ENCODE peak calls at places on chromosome 13, in seven cellular contexts. P, T, M, H, F, O and D are unnamed samples.

GRCh38 chr13:40682449-40683240 is 16.2 kb upstream of the FOXO1 start:
- DNase-seq in F (no peak), O (no peak), P (no peak), M (no peak), H (no peak), T (no peak), D (no peak)

GRCh38 chr13:95573226-95573625 is 20.7 kb downstream of the CLDN10 start:
- DNase-seq in O (no peak), H (no peak), F (no peak), M (no peak), T (no peak), P (no peak), D (no peak)

GRCh38 chr13:106033634-106034033 is 501.8 kb downstream of the EFNB2 start:
- DNase-seq in M (no peak), O (no peak), H (no peak), P (no peak), T (no peak), F (peak), D (no peak)

GRCh38 chr13:56528040-56528760 is 612.5 kb upstream of the PRR20A start:
- DNase-seq in T (no peak), H (no peak), M (no peak), P (no peak), O (no peak), F (no peak), D (peak)

GRCh38 chr13:105063676-105064075 is 1471.8 kb downstream of the EFNB2 start:
- DNase-seq in F (no peak), P (no peak), H (no peak), M (no peak), T (no peak), O (no peak), D (no peak)

GRCh38 chr13:110328509-110328908 is 21.4 kb downstream of the COL4A2 start:
- DNase-seq in M (no peak), P (no peak), F (no peak), O (no peak), H (no peak), T (no peak), D (no peak)

GRCh38 chr13:25977216-25977615 is 74.6 kb downstream of the SHISA2 start:
- DNase-seq in H (peak), M (no peak), T (no peak), F (no peak), P (no peak), O (no peak), D (no peak)

GRCh38 chr13:99992376-99992775 is 10.8 kb downstream of the ZIC2 start:
- DNase-seq in M (no peak), P (no peak), O (no peak), F (no peak), T (no peak), H (no peak), D (no peak)

GRCh38 chr13:39777527-39778061 is 122.1 kb downstream of the COG6 start:
- DNase-seq in P (peak), F (no peak), O (peak), M (no peak), T (no peak), H (no peak), D (peak)

GRCh38 chr13:95957331-95957730 is 95.9 kb downstream of the UGGT2 start:
- DNase-seq in H (no peak), T (no peak), M (no peak), F (no peak), O (peak), P (no peak), D (no peak)

GRCh38 chr13:40993987-40994386 is 25.1 kb downstream of the ELF1 start:
- DNase-seq in O (no peak), T (no peak), F (no peak), H (no peak), P (peak), M (no peak), D (peak)

GRCh38 chr13:63393112-63393511 is 1977.5 kb upstream of the PCDH20 start:
- DNase-seq in M (no peak), T (no peak), H (no peak), O (no peak), P (no peak), F (no peak), D (peak)

GRCh38 chr13:46197299-46197975 is 14.3 kb upstream of the LRRC63 start:
- DNase-seq in H (no peak), F (no peak), M (no peak), O (no peak), P (no peak), T (no peak), D (peak)

GRCh38 chr13:96898212-96898611 is 96.1 kb downstream of the OXGR1 start:
- DNase-seq in O (no peak), M (no peak), T (no peak), H (no peak), F (no peak), P (no peak), D (no peak)

GRCh38 chr13:99967498-99967883 is 4.1 kb downstream of the ZIC5 start:
- DNase-seq in M (no peak), H (no peak), F (no peak), T (peak), P (no peak), O (no peak), D (no peak)

GRCh38 chr13:39527961-39528720 is 74.9 kb downstream of the LHFPL6 start:
- DNase-seq in O (no peak), F (no peak), T (peak), P (peak), H (no peak), M (no peak), D (peak)

GRCh38 chr13:74975122-74975521 is 506.8 kb downstream of the TBC1D4 start:
- DNase-seq in O (no peak), H (no peak), P (no peak), F (no peak), M (no peak), T (no peak), D (no peak)

GRCh38 chr13:109810761-109811510 is 24.6 kb upstream of the IRS2 start:
- DNase-seq in O (no peak), T (no peak), P (no peak), M (no peak), H (no peak), F (no peak), D (no peak)

GRCh38 chr13:94515352-94515751 is 35.9 kb upstream of the DCT start:
- DNase-seq in T (no peak), H (no peak), F (no peak), O (no peak), M (no peak), P (no peak), D (no peak)

GRCh38 chr13:106038752-106039151 is 496.7 kb downstream of the EFNB2 start:
- DNase-seq in F (no peak), T (no peak), P (peak), H (no peak), M (no peak), O (no peak), D (no peak)

GRCh38 chr13:64234255-64234654 is 2818.6 kb upstream of the PCDH20 start:
- DNase-seq in T (no peak), M (no peak), F (no peak), H (no peak), P (no peak), O (no peak), D (no peak)

GRCh38 chr13:25872871-25873607 is 178.8 kb downstream of the SHISA2 start:
- DNase-seq in T (no peak), F (no peak), P (no peak), O (peak), M (no peak), H (no peak), D (no peak)

GRCh38 chr13:79393564-79394249 is 12.3 kb downstream of the RBM26 start:
- DNase-seq in F (peak), T (no peak), P (no peak), O (peak), M (no peak), H (no peak), D (peak)

GRCh38 chr13:95710313-95710712 is 33.4 kb downstream of the DNAJC3 start:
- DNase-seq in O (no peak), H (no peak), P (no peak), F (no peak), T (no peak), M (no peak), D (no peak)

GRCh38 chr13:59680429-59681024 is 483.2 kb downstream of the DIAPH3 start:
- DNase-seq in F (no peak), T (no peak), P (peak), O (peak), H (no peak), M (no peak), D (peak)

GRCh38 chr13:94967183-94968039 is 255.1 kb upstream of the SOX21 start:
- DNase-seq in H (no peak), M (no peak), F (no peak), O (peak), T (peak), P (no peak), D (no peak)

GRCh38 chr13:39910833-39911232 is 255.4 kb downstream of the COG6 start:
- DNase-seq in H (no peak), M (no peak), T (no peak), P (no peak), O (no peak), F (no peak), D (no peak)

GRCh38 chr13:63942372-63942771 is 2526.7 kb upstream of the PCDH20 start:
- DNase-seq in H (no peak), P (no peak), F (no peak), M (no peak), O (no peak), T (no peak), D (no peak)

GRCh38 chr13:32852568-32852967 is 163.7 kb upstream of the KL start:
- DNase-seq in M (no peak), H (no peak), O (no peak), P (no peak), T (no peak), F (no peak), D (no peak)

GRCh38 chr13:26656919-26657318 is 99.4 kb downstream of the WASF3 start:
- DNase-seq in O (peak), M (no peak), F (peak), P (no peak), H (no peak), T (no peak), D (peak)

GRCh38 chr13:30165071-30165470 is 142.3 kb downstream of the KATNAL1 start:
- DNase-seq in H (no peak), O (no peak), F (no peak), T (no peak), P (no peak), M (no peak), D (no peak)

GRCh38 chr13:33945477-33945876 is 127.5 kb downstream of the RFC3 start:
- DNase-seq in H (no peak), F (no peak), M (no peak), P (no peak), O (no peak), T (peak), D (no peak)

GRCh38 chr13:101627556-101627943 is 175.1 kb downstream of the ITGBL1 start:
- DNase-seq in M (no peak), O (no peak), H (no peak), P (no peak), F (no peak), T (no peak), D (no peak)

GRCh38 chr13:73608731-73609485 is 525.3 kb downstream of the KLF12 start:
- DNase-seq in H (no peak), F (no peak), O (no peak), P (no peak), T (no peak), M (no peak), D (no peak)

GRCh38 chr13:56189439-56189838 is 951.3 kb upstream of the PRR20A start:
- DNase-seq in H (no peak), M (no peak), F (no peak), P (no peak), O (no peak), T (no peak), D (no peak)

GRCh38 chr13:113138792-113139551 is 16.4 kb downstream of the F10 start:
- DNase-seq in P (no peak), T (no peak), M (no peak), O (peak), F (peak), H (no peak), D (no peak)

GRCh38 chr13:113142876-113143275 is 15.6 kb upstream of the PROZ start:
- DNase-seq in O (no peak), T (no peak), F (no peak), H (no peak), M (no peak), P (no peak), D (no peak)

GRCh38 chr13:113139580-113139979 is 17.0 kb downstream of the F10 start:
- DNase-seq in H (no peak), M (no peak), P (no peak), O (no peak), T (no peak), F (peak), D (no peak)

GRCh38 chr13:113141591-113141950 is 16.9 kb upstream of the PROZ start:
- DNase-seq in F (no peak), H (no peak), O (no peak), M (no peak), T (peak), P (no peak), D (no peak)

GRCh38 chr13:113140677-113141590 is 17.5 kb upstream of the PROZ start:
- DNase-seq in H (no peak), T (peak), P (no peak), F (no peak), O (no peak), M (no peak), D (no peak)
- TF ChIP-seq JUND in H (no peak), T (no peak), P (no peak), F (no peak), O (no peak), M (no peak), D (no peak)

GRCh38 chr13:42078113-42078769 is 29.8 kb downstream of the DGKH start:
- DNase-seq in M (no peak), O (no peak), P (no peak), T (peak), F (peak), H (no peak), D (no peak)

GRCh38 chr13:42076309-42076713 is 27.9 kb downstream of the DGKH start:
- DNase-seq in H (no peak), P (no peak), T (no peak), F (no peak), M (no peak), O (no peak), D (no peak)

GRCh38 chr13:42075517-42075916 is 27.1 kb downstream of the DGKH start:
- DNase-seq in F (no peak), H (no peak), P (no peak), M (no peak), T (no peak), O (no peak), D (no peak)

GRCh38 chr13:42071667-42072419 is 23.4 kb downstream of the DGKH start:
- DNase-seq in P (no peak), O (no peak), F (no peak), H (no peak), M (no peak), T (no peak), D (no peak)

GRCh38 chr13:42073683-42074082 is 25.2 kb downstream of the DGKH start:
- DNase-seq in M (no peak), T (no peak), H (no peak), F (no peak), O (no peak), P (no peak), D (no peak)
- TF ChIP-seq JUND in M (no peak), T (no peak), H (no peak), F (no peak), O (no peak), P (no peak), D (no peak)

GRCh38 chr13:93227280-93227905 is 786 bp downstream of the GPC6 start:
- DNase-seq in M (no peak), F (peak), O (no peak), T (peak), H (no peak), P (no peak), D (peak)
- TF ChIP-seq JUND in M (no peak), F (no peak), O (no peak), T (no peak), H (no peak), P (no peak), D (no peak)

GRCh38 chr13:112451512-112452379 is 75.6 kb downstream of the SPACA7 start:
- DNase-seq in H (no peak), T (peak), O (no peak), F (no peak), P (no peak), M (no peak), D (no peak)
- TF ChIP-seq JUND in H (no peak), T (no peak), O (no peak), F (no peak), P (no peak), M (no peak), D (no peak)

DNA sequence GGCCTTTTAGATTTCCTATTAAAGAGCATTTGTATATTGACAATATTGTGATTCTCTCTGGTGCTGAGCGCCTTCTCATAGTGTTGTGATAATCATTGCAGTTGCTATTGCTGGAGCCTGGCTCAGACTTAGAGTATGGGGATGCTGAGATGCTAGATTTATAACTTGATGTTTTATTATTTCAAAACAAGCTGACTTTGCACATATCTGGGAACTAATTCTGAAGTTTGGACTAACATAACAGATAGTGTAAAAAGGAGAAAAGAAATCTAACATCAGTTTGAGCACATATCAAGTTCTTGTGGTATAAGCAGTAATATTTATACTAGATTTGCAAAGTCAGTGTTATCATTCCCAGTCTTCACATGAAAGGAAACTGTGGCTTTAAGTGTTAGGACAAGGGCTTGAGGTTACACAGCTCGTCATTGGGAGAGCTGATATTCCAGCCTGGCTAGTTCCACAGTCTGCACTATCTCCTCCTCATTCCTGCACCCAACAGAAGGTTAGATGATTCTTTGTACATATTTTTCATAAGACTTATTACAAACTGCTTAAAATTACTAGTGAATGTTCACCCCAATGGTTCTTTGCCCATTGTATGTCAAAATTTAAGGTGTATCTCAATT is 279.8 kb downstream of the MTUS2 start:
- DNase-seq in T (no peak), P (no peak), F (no peak), O (no peak), M (no peak), H (no peak), D (no peak)
- TF ChIP-seq JUND in T (no peak), P (no peak), F (no peak), O (no peak), M (no peak), H (no peak), D (no peak)

GRCh38 chr13:42574435-42575311 is 721 bp downstream of the TNFSF11 start:
- DNase-seq in H (no peak), M (no peak), T (peak), O (no peak), P (no peak), F (no peak), D (no peak)
- TF ChIP-seq JUND in H (no peak), M (no peak), T (no peak), O (no peak), P (no peak), F (no peak), D (no peak)

GRCh38 chr13:24725379-24725778 is 38.6 kb upstream of the RNF17 start:
- DNase-seq in T (no peak), F (no peak), P (no peak), M (no peak), O (no peak), H (no peak), D (no peak)

GRCh38 chr13:24724714-24725113 is 39.3 kb upstream of the RNF17 start:
- DNase-seq in T (no peak), O (no peak), M (no peak), H (no peak), P (no peak), F (no peak), D (no peak)

GRCh38 chr13:24723206-24723605 is 40.8 kb upstream of the RNF17 start:
- DNase-seq in M (no peak), H (no peak), T (no peak), P (no peak), F (no peak), O (no peak), D (no peak)

DNA sequence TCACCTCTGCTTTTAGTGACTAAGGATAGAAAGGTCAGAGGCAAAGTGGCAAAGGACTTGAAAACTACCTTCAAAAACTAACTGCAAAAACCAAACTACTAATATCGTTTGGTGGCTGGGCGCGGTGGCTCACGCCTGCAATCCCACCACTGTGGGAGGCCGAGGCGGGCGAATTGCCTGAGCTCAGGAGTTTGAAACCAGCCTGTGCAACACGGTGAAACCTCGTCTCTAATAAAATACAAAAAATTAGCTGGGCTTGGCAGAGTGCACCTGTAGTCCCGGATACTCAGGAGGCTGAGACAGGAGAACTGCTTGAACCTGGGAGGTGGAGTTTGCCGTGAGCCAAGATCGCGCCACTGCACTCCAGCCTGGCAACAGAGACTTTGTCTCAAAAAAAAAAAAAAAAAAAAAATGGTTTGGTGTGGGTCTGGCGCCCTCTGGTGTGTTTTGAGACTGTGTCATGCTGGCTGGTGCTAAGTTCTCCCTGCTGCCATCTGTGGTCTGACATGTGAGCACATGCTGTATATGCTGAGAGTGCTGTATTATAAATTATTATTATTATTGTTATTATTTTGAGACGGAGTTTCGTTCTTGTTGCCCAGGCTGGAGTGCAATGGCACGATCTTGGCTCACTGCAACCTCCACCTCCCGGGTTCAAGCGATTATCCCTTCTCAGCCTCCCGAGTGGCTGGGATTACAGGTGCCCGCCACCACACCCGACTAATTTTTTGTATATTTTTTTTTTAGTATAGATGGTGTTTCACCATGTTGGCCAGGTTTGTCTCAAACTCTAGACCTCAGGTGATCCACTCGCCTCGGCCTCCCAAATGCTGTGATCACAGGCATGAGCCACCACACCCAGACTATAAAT is 36.0 kb upstream of the RNF17 start:
- DNase-seq in P (peak), F (peak), T (peak), H (no peak), O (peak), M (peak), D (peak)
- TF ChIP-seq JUND in P (no peak), F (no peak), T (no peak), H (no peak), O (no peak), M (no peak), D (no peak)